ENCODE peak calls at places on chromosomes 12 and 14, in four cellular contexts. J is H1, U is K562, R is GM12878. A is an unnamed sample.

GRCh38 chr14:80445605-80446004 is 234.3 kb upstream of the DIO2 start:
- DNase-seq in J (no peak), U (no peak), R (no peak), A (no peak)

GRCh38 chr12:67239061-67239460 is 30.1 kb upstream of the CAND1 start:
- DNase-seq in J (no peak), U (no peak), R (no peak), A (no peak)

GRCh38 chr14:53501361-53502320 is 348.5 kb upstream of the DDHD1 start:
- DNase-seq in J (no peak), U (no peak), R (no peak), A (no peak)

GRCh38 chr12:109949089-109949488 is 47.1 kb downstream of the GIT2 start:
- DNase-seq in J (no peak), U (no peak), R (no peak), A (peak; percentile 99)

GRCh38 chr12:119642986-119643385 is 24.9 kb upstream of the PRKAB1 start:
- DNase-seq in J (peak; percentile 76), U (peak; percentile 38), R (no peak), A (no peak)

GRCh38 chr14:62662811-62663477 is 382.3 kb downstream of the KCNH5 start:
- DNase-seq in J (no peak), U (no peak), R (no peak), A (peak; percentile 2)

GRCh38 chr12:22617630-22618029 is 7.3 kb upstream of the ETNK1 start:
- DNase-seq in J (no peak), U (no peak), R (no peak), A (no peak)

GRCh38 chr12:108240928-108241327 is 98.2 kb downstream of the CMKLR1 start:
- DNase-seq in J (no peak), U (no peak), R (no peak), A (no peak)

GRCh38 chr12:83954939-83955601 is 957.5 kb downstream of the SLC6A15 start:
- DNase-seq in J (no peak), U (no peak), R (no peak), A (no peak)

DNA sequence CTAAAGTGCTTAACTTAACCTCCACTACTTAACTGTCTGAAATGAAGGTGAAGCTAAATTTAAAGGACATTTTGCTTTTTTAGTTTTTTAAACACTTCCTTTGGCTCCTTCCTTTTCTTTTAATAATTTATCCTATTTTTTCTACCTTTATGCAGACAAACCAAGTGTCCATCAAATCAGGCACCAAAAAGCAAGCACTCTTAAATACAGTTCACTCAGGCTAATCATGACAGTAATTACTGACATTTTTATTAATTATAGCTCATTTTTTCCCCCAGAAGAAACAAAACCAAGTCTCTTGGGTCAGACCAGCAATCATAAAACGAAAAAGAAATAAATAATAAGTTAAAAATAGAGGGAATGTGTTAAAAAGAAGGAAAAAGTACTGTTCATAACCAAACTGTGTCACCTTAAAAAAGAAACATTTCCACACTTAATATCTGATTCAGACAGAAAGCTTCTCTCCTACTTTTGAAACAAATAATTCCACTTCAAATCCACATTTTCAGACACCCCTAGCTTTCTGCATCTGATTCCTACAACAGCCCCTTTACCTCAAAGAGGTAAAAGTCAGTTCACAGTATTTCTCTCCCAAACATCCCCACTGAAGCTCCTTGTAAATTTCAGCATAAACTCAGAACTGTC is 5.5 kb upstream of the CCND2 start:
- DNase-seq in J (no peak), U (no peak), R (no peak), A (no peak)
- TF ChIP-seq YY1 in J (no peak), U (no peak), R (no peak), A (no peak)

GRCh38 chr14:75630695-75631452 is 29.8 kb downstream of the ERG28 start:
- DNase-seq in J (peak; percentile 68), U (no peak), R (no peak), A (no peak)
- TF ChIP-seq HDAC2 in J (peak; percentile 63), U (no peak), R (no peak), A (no peak)

GRCh38 chr12:19382111-19382526 is 57.2 kb upstream of the AEBP2 start:
- DNase-seq in J (no peak), U (no peak), R (peak; percentile 46), A (peak; percentile 9)
- TF ChIP-seq YY1 in J (no peak), U (no peak), R (no peak), A (no peak)

DNA sequence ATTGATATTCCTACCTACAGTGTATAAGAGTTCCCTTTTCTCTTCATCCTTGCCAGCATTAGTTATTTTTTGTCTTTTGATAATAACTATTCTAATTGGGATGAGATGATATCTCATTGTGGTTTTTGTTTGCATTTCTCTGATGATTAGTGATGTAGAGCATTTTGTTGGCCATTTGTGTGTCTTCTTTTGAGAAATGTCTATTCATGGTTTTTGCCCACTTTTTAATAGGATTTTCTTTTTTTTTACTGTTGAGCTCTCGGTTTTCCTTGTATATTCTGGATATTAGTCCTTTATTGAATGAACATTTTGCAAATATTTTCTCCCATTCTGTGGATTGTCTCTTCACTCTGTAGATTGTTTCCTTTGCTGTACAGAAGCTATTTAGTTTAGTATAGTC is 79.6 kb upstream of the AMIGO2 start:
- DNase-seq in J (no peak), U (no peak), R (no peak), A (no peak)
- TF ChIP-seq HDAC2 in J (no peak), U (no peak), R (no peak), A (no peak)

GRCh38 chr12:3685813-3686212 is 67.1 kb downstream of the CRACR2A start:
- DNase-seq in J (no peak), U (no peak), R (no peak), A (no peak)

GRCh38 chr12:3681595-3681921 is 71.4 kb downstream of the CRACR2A start:
- DNase-seq in J (no peak), U (no peak), R (no peak), A (no peak)

GRCh38 chr12:3680919-3681594 is 71.9 kb downstream of the CRACR2A start:
- DNase-seq in J (peak; percentile 41), U (no peak), R (no peak), A (no peak)

GRCh38 chr12:3684449-3685051 is 68.4 kb downstream of the CRACR2A start:
- DNase-seq in J (peak; percentile 23), U (no peak), R (no peak), A (no peak)

GRCh38 chr12:3683670-3684069 is 69.2 kb downstream of the CRACR2A start:
- DNase-seq in J (peak; percentile 24), U (peak; percentile 24), R (no peak), A (no peak)
- TF ChIP-seq YY1 in J (no peak), U (no peak), R (no peak), A (no peak)

DNA sequence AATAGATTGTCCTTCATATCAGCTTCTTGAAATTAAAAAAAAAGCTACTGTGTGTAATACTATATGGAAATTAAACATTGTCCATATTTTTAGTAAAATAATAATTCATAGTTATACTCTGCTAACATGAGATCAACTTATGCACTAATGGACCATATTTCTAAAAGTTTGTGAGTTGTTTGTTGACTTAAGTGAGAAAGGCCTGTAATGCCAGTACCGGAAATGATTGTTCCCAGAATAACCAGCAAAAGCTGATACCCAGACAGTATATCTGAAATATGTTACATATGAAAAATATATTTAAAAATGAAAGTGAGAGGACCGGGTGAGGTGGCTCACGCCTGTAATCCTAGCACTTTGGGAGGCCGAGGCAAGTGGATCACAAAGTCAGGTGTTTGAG is 35.9 kb downstream of the WNK1 start:
- DNase-seq in J (no peak), U (no peak), R (no peak), A (no peak)
- TF ChIP-seq HDAC2 in J (no peak), U (no peak), R (no peak), A (no peak)

A was measured in HepG2.